ENCODE peak calls at places on chromosomes 5 and 9, in six cellular contexts. O, X, J, L, A and M are unnamed samples. For H3K4me1, the result is how much of the 10 kb centered on the place peaks cover.

GRCh38 chr9:6230037-6230778 is 14.6 kb downstream of the IL33 start:
- DNase-seq in O (no peak), X (no peak), J (no peak), L (no peak), A (no peak), M (no peak)

GRCh38 chr9:18981471-18982245 is 51.4 kb downstream of the SAXO1 start:
- DNase-seq in O (no peak), X (no peak), J (no peak), L (no peak), A (no peak), M (no peak)

GRCh38 chr5:218457-219289 is 553 bp downstream of the SDHA start:
- DNase-seq in O (peak), X (no peak), J (peak), L (no peak), A (peak), M (peak)

GRCh38 chr5:98816574-98817222 is 43.2 kb downstream of the RGMB start:
- DNase-seq in O (no peak), X (no peak), J (no peak), L (no peak), A (peak), M (no peak)

GRCh38 chr5:9932770-9933169 is 302.6 kb upstream of the TAS2R1 start:
- DNase-seq in O (no peak), X (no peak), J (peak), L (no peak), A (no peak), M (no peak)

GRCh38 chr5:77170196-77170595 is 40.3 kb upstream of the PDE8B start:
- DNase-seq in O (no peak), X (no peak), J (no peak), L (no peak), A (no peak), M (no peak)

GRCh38 chr5:103366938-103367549 is 108.5 kb downstream of the MACIR start:
- DNase-seq in O (peak), X (no peak), J (no peak), L (no peak), A (no peak), M (no peak)

GRCh38 chr5:126137771-126138474 is 285.3 kb upstream of the GRAMD2B start:
- DNase-seq in O (no peak), X (no peak), J (no peak), L (no peak), A (no peak), M (no peak)

GRCh38 chr5:154712518-154713437 is 42.4 kb upstream of the LARP1 start:
- DNase-seq in O (no peak), X (no peak), J (no peak), L (no peak), A (peak), M (no peak)

GRCh38 chr9:129557192-129558036 is 63.5 kb downstream of the C9orf50 start:
- DNase-seq in O (no peak), X (no peak), J (peak), L (no peak), A (no peak), M (no peak)

GRCh38 chr9:137147091-137147792 is 8.3 kb downstream of the GRIN1 start:
- DNase-seq in O (peak), X (no peak), J (no peak), L (no peak), A (no peak), M (no peak)

GRCh38 chr5:43007911-43008368 is 32.2 kb downstream of the ANXA2R start:
- DNase-seq in O (peak), X (peak), J (peak), L (peak), A (peak), M (peak)

GRCh38 chr5:127353339-127353738 is 62.7 kb downstream of the MEGF10 start:
- DNase-seq in O (no peak), X (no peak), J (no peak), L (no peak), A (no peak), M (no peak)

DNA sequence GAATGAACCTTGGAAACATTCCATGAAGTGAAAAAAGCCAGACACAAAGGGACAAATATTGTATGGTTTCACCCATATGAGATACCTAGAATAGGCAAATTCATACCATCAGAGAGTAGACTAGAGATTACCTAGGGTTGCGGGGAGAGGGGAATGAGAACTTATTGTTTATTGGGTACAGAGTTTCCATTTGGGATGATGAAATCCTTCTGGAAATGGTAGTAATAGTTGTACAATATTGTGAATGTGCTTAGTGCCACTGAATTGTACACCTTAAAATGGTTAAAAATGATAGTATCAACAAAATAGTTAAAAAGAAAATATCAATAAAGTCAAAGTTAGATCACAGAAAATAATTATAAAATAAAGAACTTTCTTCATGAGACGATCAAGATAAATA is 25.5 kb downstream of the CATSPER3 start:
- DNase-seq in O (no peak), X (no peak), J (no peak), L (no peak), A (no peak), M (no peak)
- H3K4me1 ChIP-seq in O (under half), X (under half), J (under half), L (under half), A (under half), M (under half)

GRCh38 chr9:132886358-132886725 is 7.6 kb downstream of the SPACA9 start:
- DNase-seq in O (no peak), X (no peak), J (no peak), L (no peak), A (no peak), M (no peak)

GRCh38 chr9:132881826-132882225 is 3.1 kb downstream of the SPACA9 start:
- DNase-seq in O (no peak), X (no peak), J (no peak), L (no peak), A (no peak), M (no peak)

GRCh38 chr9:132885691-132886357 is 7.1 kb downstream of the SPACA9 start:
- DNase-seq in O (no peak), X (no peak), J (no peak), L (no peak), A (no peak), M (no peak)

GRCh38 chr9:132882616-132883015 is 3.9 kb downstream of the SPACA9 start:
- DNase-seq in O (no peak), X (no peak), J (no peak), L (no peak), A (no peak), M (no peak)

GRCh38 chr9:132883349-132884294 is 4.9 kb downstream of the SPACA9 start:
- DNase-seq in O (no peak), X (no peak), J (no peak), L (no peak), A (no peak), M (no peak)
- H3K4me1 ChIP-seq in O (under half), X (under half), J (under half), L (under half), A (under half), M (under half)

DNA sequence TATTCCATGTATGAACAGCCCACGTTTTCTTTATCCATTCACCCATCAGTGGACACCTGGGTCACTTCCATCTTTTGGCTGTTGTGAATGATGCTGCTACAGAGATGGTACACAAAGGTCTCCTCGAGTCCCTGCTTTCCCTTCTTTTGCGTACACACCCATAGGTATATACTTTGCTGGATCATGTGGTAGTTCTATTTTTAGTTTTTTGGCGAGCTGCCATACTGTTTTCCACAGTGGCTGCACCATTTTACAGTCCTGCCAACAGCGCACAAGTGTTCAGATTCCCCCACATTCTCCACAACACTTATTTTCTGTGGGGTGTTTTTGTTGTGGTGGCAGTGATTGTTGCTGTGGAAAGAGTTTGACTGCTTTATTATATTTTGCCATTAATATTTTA is 16.2 kb downstream of the RAPGEF1 start:
- DNase-seq in O (no peak), X (no peak), J (no peak), L (no peak), A (no peak), M (no peak)
- H3K4me1 ChIP-seq in O (under half), X (half or more), J (under half), L (under half), A (under half), M (under half)

GRCh38 chr5:96537386-96537785 is 104.3 kb upstream of the PCSK1 start:
- DNase-seq in O (no peak), X (no peak), J (peak), L (no peak), A (no peak), M (peak)
- H3K4me1 ChIP-seq in O (under half), X (under half), J (under half), L (under half), A (under half), M (under half)

DNA sequence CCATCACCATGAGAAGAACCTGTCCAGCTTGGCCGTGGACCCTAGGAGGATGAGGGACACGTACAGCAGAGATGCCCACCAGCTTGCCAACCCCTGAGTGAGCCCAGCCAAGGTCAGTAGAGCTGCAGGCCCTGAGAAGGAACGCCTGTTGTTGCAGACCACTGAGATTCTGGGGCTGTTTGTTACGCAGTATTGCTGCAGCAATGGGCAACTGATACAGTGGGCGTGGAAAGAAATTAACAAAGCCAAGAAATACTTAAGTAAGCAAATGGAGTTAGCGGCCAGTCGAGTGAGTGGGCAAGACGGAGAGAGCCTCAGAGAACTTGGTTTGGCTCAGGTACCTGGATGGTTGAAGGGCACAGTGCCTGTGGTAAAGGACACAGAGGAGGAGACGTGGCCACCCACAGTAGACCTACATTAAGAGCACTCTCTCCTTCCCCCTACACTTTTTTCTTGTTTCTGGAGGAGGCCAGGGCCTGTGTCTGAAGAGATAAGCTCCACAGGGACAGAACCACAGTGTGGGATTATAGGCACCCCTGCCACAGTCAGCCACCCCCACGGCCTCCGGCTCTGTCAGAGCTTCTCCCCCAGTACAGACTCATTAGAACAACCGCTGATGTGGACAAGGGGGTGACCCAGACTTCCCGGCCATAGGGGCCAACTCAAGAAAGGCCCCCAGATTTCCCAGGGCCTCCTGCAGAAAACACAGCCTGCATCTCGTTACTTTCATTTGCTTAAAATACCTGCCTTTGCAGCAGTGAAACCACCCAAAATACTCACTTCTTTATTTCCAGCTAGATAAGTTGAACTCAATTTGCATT is 40.1 kb upstream of the GRHPR start:
- DNase-seq in O (no peak), X (no peak), J (no peak), L (no peak), A (no peak), M (no peak)
- H3K4me1 ChIP-seq in O (under half), X (under half), J (under half), L (under half), A (under half), M (under half)

GRCh38 chr9:113522419-113522818 is 58.9 kb downstream of the RGS3 start:
- DNase-seq in O (no peak), X (no peak), J (no peak), L (no peak), A (no peak), M (no peak)
- H3K4me1 ChIP-seq in O (half or more), X (half or more), J (under half), L (under half), A (half or more), M (half or more)